ENCODE peak calls at places on chromosomes 7 and 10, in six cellular contexts. One of them, this sample, is unnamed.

GRCh38 chr10:5543628-5544027 is 18.9 kb downstream of the CALML3 start:
- DNase-seq in ovary: no peak
- DNase-seq in activated B cell treated with CpG ODN at 0.5 μM for 24 hours: no peak
- DNase-seq in foreskin fibroblast: no peak
- DNase-seq in lung: no peak
- DNase-seq in GM13977: no peak
- DNase-seq in this sample: no peak

GRCh38 chr7:98376719-98377118 is 24.2 kb downstream of the BAIAP2L1 start:
- DNase-seq in activated B cell treated with CpG ODN at 0.5 μM for 24 hours: no peak
- DNase-seq in ovary: no peak
- DNase-seq in lung: no peak
- DNase-seq in foreskin fibroblast: no peak
- DNase-seq in GM13977: no peak
- DNase-seq in this sample: no peak

GRCh38 chr10:129579228-129579627 is 112.2 kb downstream of the MGMT start:
- DNase-seq in activated B cell treated with CpG ODN at 0.5 μM for 24 hours: no peak
- DNase-seq in ovary: no peak
- DNase-seq in foreskin fibroblast: no peak
- DNase-seq in lung: no peak
- DNase-seq in GM13977: no peak
- DNase-seq in this sample: no peak

GRCh38 chr10:7027913-7028808 is 382.7 kb downstream of the SFMBT2 start:
- DNase-seq in ovary: no peak
- DNase-seq in GM13977: no peak
- DNase-seq in activated B cell treated with CpG ODN at 0.5 μM for 24 hours: no peak
- DNase-seq in lung: no peak
- DNase-seq in foreskin fibroblast: peak
- DNase-seq in this sample: no peak

GRCh38 chr7:80275192-80275605 is 140.6 kb downstream of the GNAI1 start:
- DNase-seq in lung: no peak
- DNase-seq in GM13977: no peak
- DNase-seq in foreskin fibroblast: no peak
- DNase-seq in ovary: no peak
- DNase-seq in activated B cell treated with CpG ODN at 0.5 μM for 24 hours: no peak
- DNase-seq in this sample: no peak

GRCh38 chr10:86025509-86025908 is 341.1 kb downstream of the GRID1 start:
- DNase-seq in ovary: no peak
- DNase-seq in GM13977: no peak
- DNase-seq in activated B cell treated with CpG ODN at 0.5 μM for 24 hours: no peak
- DNase-seq in lung: no peak
- DNase-seq in foreskin fibroblast: no peak
- DNase-seq in this sample: no peak

GRCh38 chr10:66586073-66586472 is 339.8 kb upstream of the LRRTM3 start:
- DNase-seq in ovary: no peak
- DNase-seq in lung: no peak
- DNase-seq in GM13977: no peak
- DNase-seq in activated B cell treated with CpG ODN at 0.5 μM for 24 hours: no peak
- DNase-seq in foreskin fibroblast: peak
- DNase-seq in this sample: no peak

GRCh38 chr7:151115121-151115835 is 29.0 kb downstream of the AGAP3 start:
- DNase-seq in ovary: no peak
- DNase-seq in activated B cell treated with CpG ODN at 0.5 μM for 24 hours: no peak
- DNase-seq in foreskin fibroblast: peak
- DNase-seq in lung: no peak
- DNase-seq in GM13977: peak
- DNase-seq in this sample: no peak

GRCh38 chr10:84548869-84549268 is 220.5 kb downstream of the CCSER2 start:
- DNase-seq in foreskin fibroblast: no peak
- DNase-seq in lung: no peak
- DNase-seq in activated B cell treated with CpG ODN at 0.5 μM for 24 hours: no peak
- DNase-seq in GM13977: no peak
- DNase-seq in ovary: no peak
- DNase-seq in this sample: no peak

GRCh38 chr10:95550073-95550672 is 11.0 kb downstream of the SORBS1 start:
- DNase-seq in lung: no peak
- DNase-seq in activated B cell treated with CpG ODN at 0.5 μM for 24 hours: no peak
- DNase-seq in foreskin fibroblast: no peak
- DNase-seq in GM13977: no peak
- DNase-seq in ovary: no peak
- DNase-seq in this sample: no peak

GRCh38 chr7:74061840-74062539 is 21.6 kb upstream of the LIMK1 start:
- DNase-seq in ovary: peak
- DNase-seq in activated B cell treated with CpG ODN at 0.5 μM for 24 hours: peak
- DNase-seq in foreskin fibroblast: peak
- DNase-seq in lung: peak
- DNase-seq in GM13977: peak
- DNase-seq in this sample: peak

GRCh38 chr10:125203186-125203800 is 42.9 kb upstream of the CTBP2 start:
- DNase-seq in GM13977: no peak
- DNase-seq in lung: no peak
- DNase-seq in activated B cell treated with CpG ODN at 0.5 μM for 24 hours: no peak
- DNase-seq in ovary: no peak
- DNase-seq in foreskin fibroblast: no peak
- DNase-seq in this sample: no peak

GRCh38 chr10:4034907-4035581 is 250.0 kb upstream of the KLF6 start:
- DNase-seq in GM13977: no peak
- DNase-seq in lung: peak
- DNase-seq in activated B cell treated with CpG ODN at 0.5 μM for 24 hours: no peak
- DNase-seq in foreskin fibroblast: peak
- DNase-seq in ovary: no peak
- DNase-seq in this sample: no peak

GRCh38 chr7:3176112-3176836 is 124.8 kb upstream of the SDK1 start:
- DNase-seq in lung: no peak
- DNase-seq in GM13977: no peak
- DNase-seq in foreskin fibroblast: no peak
- DNase-seq in activated B cell treated with CpG ODN at 0.5 μM for 24 hours: no peak
- DNase-seq in ovary: no peak
- DNase-seq in this sample: no peak

GRCh38 chr10:122829454-122829853 is 16.2 kb downstream of the CUZD1 start:
- DNase-seq in GM13977: no peak
- DNase-seq in foreskin fibroblast: no peak
- DNase-seq in lung: no peak
- DNase-seq in ovary: no peak
- DNase-seq in activated B cell treated with CpG ODN at 0.5 μM for 24 hours: no peak
- DNase-seq in this sample: no peak

GRCh38 chr10:18501198-18501597 is 150.2 kb downstream of the NSUN6 start:
- DNase-seq in GM13977: peak
- DNase-seq in activated B cell treated with CpG ODN at 0.5 μM for 24 hours: no peak
- DNase-seq in foreskin fibroblast: peak
- DNase-seq in lung: no peak
- DNase-seq in ovary: no peak
- DNase-seq in this sample: no peak

GRCh38 chr7:105934577-105935185 is 28.4 kb upstream of the CDHR3 start:
- DNase-seq in lung: peak
- DNase-seq in activated B cell treated with CpG ODN at 0.5 μM for 24 hours: no peak
- DNase-seq in GM13977: no peak
- DNase-seq in ovary: peak
- DNase-seq in foreskin fibroblast: peak
- DNase-seq in this sample: no peak

GRCh38 chr7:131604841-131605279 is 48.4 kb upstream of the PODXL start:
- DNase-seq in ovary: no peak
- DNase-seq in activated B cell treated with CpG ODN at 0.5 μM for 24 hours: no peak
- DNase-seq in lung: no peak
- DNase-seq in GM13977: no peak
- DNase-seq in foreskin fibroblast: peak
- DNase-seq in this sample: no peak

GRCh38 chr7:138849701-138850100 is 51.7 kb upstream of the ATP6V0A4 start:
- DNase-seq in lung: no peak
- DNase-seq in activated B cell treated with CpG ODN at 0.5 μM for 24 hours: no peak
- DNase-seq in foreskin fibroblast: no peak
- DNase-seq in ovary: no peak
- DNase-seq in GM13977: no peak
- DNase-seq in this sample: no peak

GRCh38 chr7:84729284-84729683 is 457.6 kb downstream of the SEMA3D start:
- DNase-seq in ovary: no peak
- DNase-seq in foreskin fibroblast: no peak
- DNase-seq in lung: no peak
- DNase-seq in GM13977: no peak
- DNase-seq in activated B cell treated with CpG ODN at 0.5 μM for 24 hours: no peak
- DNase-seq in this sample: no peak

GRCh38 chr10:34205452-34205851 is 609.6 kb downstream of the PARD3 start:
- DNase-seq in foreskin fibroblast: no peak
- DNase-seq in GM13977: no peak
- DNase-seq in ovary: no peak
- DNase-seq in lung: no peak
- DNase-seq in activated B cell treated with CpG ODN at 0.5 μM for 24 hours: no peak
- DNase-seq in this sample: peak

GRCh38 chr10:77911535-77912123 is 14.9 kb downstream of the DLG5 start:
- DNase-seq in ovary: peak
- DNase-seq in GM13977: no peak
- DNase-seq in activated B cell treated with CpG ODN at 0.5 μM for 24 hours: no peak
- DNase-seq in foreskin fibroblast: peak
- DNase-seq in lung: no peak
- DNase-seq in this sample: no peak
- TF ChIP-seq CTCF in ovary: no peak
- TF ChIP-seq CTCF in GM13977: no peak
- TF ChIP-seq CTCF in activated B cell treated with CpG ODN at 0.5 μM for 24 hours: no peak
- TF ChIP-seq CTCF in foreskin fibroblast: no peak
- TF ChIP-seq CTCF in lung: no peak
- TF ChIP-seq CTCF in this sample: no peak

GRCh38 chr7:112381311-112382091 is 68.8 kb upstream of the IFRD1 start:
- DNase-seq in activated B cell treated with CpG ODN at 0.5 μM for 24 hours: no peak
- DNase-seq in foreskin fibroblast: no peak
- DNase-seq in lung: no peak
- DNase-seq in ovary: no peak
- DNase-seq in GM13977: no peak
- DNase-seq in this sample: no peak

GRCh38 chr7:112386619-112387018 is 63.6 kb upstream of the IFRD1 start:
- DNase-seq in foreskin fibroblast: no peak
- DNase-seq in activated B cell treated with CpG ODN at 0.5 μM for 24 hours: no peak
- DNase-seq in GM13977: no peak
- DNase-seq in lung: no peak
- DNase-seq in ovary: no peak
- DNase-seq in this sample: no peak

DNA sequence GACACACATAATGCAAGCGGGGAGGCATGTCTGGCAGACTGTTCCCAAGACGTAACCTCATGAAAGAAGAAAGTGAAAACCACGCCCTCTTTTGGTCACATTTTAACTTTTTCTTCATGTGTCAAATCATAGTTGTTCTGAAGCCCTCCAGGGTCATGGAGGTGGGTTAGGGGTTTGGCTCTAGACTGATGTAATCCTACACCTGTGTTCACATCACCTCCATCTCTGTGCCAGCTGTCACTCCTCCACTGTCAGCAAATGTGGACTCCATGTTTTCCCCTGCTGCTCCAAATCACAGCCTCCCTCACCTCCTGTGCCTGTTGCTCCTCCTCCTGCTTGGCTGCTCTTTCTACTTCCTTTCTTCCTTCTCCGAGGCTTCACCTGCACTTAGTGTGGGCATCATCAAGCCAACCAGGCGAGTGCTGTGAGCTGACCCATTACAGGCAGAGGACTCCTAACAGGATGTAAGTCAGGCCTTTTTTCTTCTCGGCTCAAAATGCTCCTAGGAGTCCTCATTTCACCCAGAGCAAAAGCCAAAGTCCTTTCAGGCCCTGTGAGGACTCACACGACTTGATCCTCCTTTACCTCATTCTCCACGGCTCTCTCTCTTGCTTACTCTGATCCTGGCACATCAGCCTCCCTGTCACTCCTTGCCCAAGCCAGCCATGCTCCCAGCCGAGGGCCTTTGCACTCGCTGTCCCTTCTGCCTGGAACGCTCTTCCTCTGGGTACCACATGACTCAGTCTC is 66.4 kb upstream of the IFRD1 start:
- DNase-seq in foreskin fibroblast: peak
- DNase-seq in lung: no peak
- DNase-seq in activated B cell treated with CpG ODN at 0.5 μM for 24 hours: no peak
- DNase-seq in GM13977: no peak
- DNase-seq in ovary: no peak
- DNase-seq in this sample: no peak
- TF ChIP-seq CTCF in foreskin fibroblast: no peak
- TF ChIP-seq CTCF in lung: no peak
- TF ChIP-seq CTCF in activated B cell treated with CpG ODN at 0.5 μM for 24 hours: no peak
- TF ChIP-seq CTCF in GM13977: no peak
- TF ChIP-seq CTCF in ovary: no peak
- TF ChIP-seq CTCF in this sample: no peak

DNA sequence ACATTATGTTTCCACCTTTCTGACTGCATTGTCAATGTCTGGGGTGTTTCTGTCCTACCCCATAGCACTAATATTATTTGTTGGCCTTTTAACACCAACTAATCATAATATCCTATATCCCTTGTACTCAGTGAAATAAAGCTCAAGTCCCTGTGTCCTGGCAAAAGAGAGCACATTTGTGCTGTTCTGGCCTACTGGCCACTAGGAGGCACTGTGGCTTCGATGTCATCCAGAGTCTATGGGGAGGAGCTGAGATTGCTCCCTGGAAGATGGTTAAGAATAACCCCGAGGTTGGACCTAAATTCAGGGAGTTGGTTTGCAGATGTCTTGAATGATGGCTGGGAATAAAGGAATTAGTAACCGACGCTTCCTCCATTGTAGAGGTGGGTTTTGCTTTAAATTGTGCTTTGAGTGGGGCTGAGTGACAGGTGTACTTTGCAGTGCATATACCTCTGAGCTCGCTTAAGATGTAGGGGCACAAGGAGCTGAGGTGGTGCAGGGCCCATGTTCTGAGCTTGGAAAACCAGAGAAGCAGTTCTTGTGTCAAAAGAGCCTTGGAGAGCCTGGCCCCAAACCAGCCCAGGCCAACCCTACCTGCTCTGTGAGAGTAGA is 191.2 kb upstream of the PRSS1 start:
- DNase-seq in foreskin fibroblast: peak
- DNase-seq in lung: no peak
- DNase-seq in GM13977: peak
- DNase-seq in ovary: no peak
- DNase-seq in activated B cell treated with CpG ODN at 0.5 μM for 24 hours: no peak
- DNase-seq in this sample: no peak
- TF ChIP-seq CTCF in foreskin fibroblast: peak
- TF ChIP-seq CTCF in lung: peak
- TF ChIP-seq CTCF in GM13977: peak
- TF ChIP-seq CTCF in ovary: no peak
- TF ChIP-seq CTCF in activated B cell treated with CpG ODN at 0.5 μM for 24 hours: peak
- TF ChIP-seq CTCF in this sample: peak

GRCh38 chr10:99410876-99411275 is 19.5 kb downstream of the GOT1 start:
- DNase-seq in GM13977: no peak
- DNase-seq in foreskin fibroblast: no peak
- DNase-seq in lung: no peak
- DNase-seq in ovary: no peak
- DNase-seq in activated B cell treated with CpG ODN at 0.5 μM for 24 hours: no peak
- DNase-seq in this sample: no peak

GRCh38 chr10:99406149-99406548 is 24.3 kb downstream of the GOT1 start:
- DNase-seq in lung: no peak
- DNase-seq in GM13977: no peak
- DNase-seq in activated B cell treated with CpG ODN at 0.5 μM for 24 hours: no peak
- DNase-seq in foreskin fibroblast: no peak
- DNase-seq in ovary: no peak
- DNase-seq in this sample: no peak

GRCh38 chr10:99411546-99411945 is 18.9 kb downstream of the GOT1 start:
- DNase-seq in lung: no peak
- DNase-seq in ovary: no peak
- DNase-seq in GM13977: no peak
- DNase-seq in activated B cell treated with CpG ODN at 0.5 μM for 24 hours: no peak
- DNase-seq in foreskin fibroblast: no peak
- DNase-seq in this sample: no peak

DNA sequence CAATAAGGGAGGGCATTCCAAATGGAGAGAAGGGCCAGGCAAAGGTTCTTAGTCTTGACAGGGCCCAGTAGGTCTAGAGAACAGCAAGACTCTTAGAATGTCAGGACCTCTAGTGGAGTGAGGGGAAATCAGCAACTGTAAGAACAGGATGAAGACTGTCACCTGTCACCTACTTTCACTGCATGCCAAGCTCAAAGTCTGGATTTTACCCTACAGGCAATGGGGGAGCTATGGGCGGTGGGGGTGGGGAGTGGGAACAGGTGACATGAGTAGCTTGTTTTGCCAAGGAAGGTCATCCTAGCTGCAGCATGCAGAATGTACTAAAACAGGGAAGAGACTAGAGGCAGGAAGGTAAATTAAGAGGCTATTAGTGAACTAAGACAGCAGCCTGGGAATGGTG is 18.3 kb downstream of the GOT1 start:
- DNase-seq in ovary: no peak
- DNase-seq in activated B cell treated with CpG ODN at 0.5 μM for 24 hours: no peak
- DNase-seq in foreskin fibroblast: no peak
- DNase-seq in GM13977: no peak
- DNase-seq in lung: no peak
- DNase-seq in this sample: no peak
- TF ChIP-seq CTCF in ovary: no peak
- TF ChIP-seq CTCF in activated B cell treated with CpG ODN at 0.5 μM for 24 hours: no peak
- TF ChIP-seq CTCF in foreskin fibroblast: no peak
- TF ChIP-seq CTCF in GM13977: no peak
- TF ChIP-seq CTCF in lung: no peak
- TF ChIP-seq CTCF in this sample: no peak